ENCODE peak calls at places on chromosomes 3 and 15, in five cellular contexts. One of them, this sample, is unnamed.
A peak's percentile ranks its signal among the peaks of the same experiment; 100 is the strongest.

GRCh38 chr3:28586325-28586724 is 237.7 kb upstream of the AZI2 start:
- DNase-seq in esophagus squamous epithelium: no peak
- DNase-seq in heart left ventricle: no peak
- DNase-seq in body of pancreas: no peak
- DNase-seq in adrenal gland: no peak
- DNase-seq in this sample: no peak

GRCh38 chr3:105786241-105786640 is 82.6 kb downstream of the CBLB start:
- DNase-seq in esophagus squamous epithelium: no peak
- DNase-seq in heart left ventricle: no peak
- DNase-seq in body of pancreas: no peak
- DNase-seq in adrenal gland: no peak
- DNase-seq in this sample: no peak

GRCh38 chr3:32457971-32458471 is 44.6 kb downstream of the CMTM6 start:
- DNase-seq in esophagus squamous epithelium: no peak
- DNase-seq in heart left ventricle: no peak
- DNase-seq in body of pancreas: no peak
- DNase-seq in adrenal gland: no peak
- DNase-seq in this sample: no peak

GRCh38 chr3:50192689-50193141 is 1.3 kb downstream of the GNAT1 start:
- DNase-seq in esophagus squamous epithelium: no peak
- DNase-seq in heart left ventricle: peak; percentile 44
- DNase-seq in body of pancreas: peak; percentile 84
- DNase-seq in adrenal gland: peak; percentile 74
- DNase-seq in this sample: peak; percentile 82

GRCh38 chr15:50908209-50909043 is at the start of gene AP4E1:
- DNase-seq in esophagus squamous epithelium: peak; percentile 58
- DNase-seq in heart left ventricle: peak; percentile 93
- DNase-seq in body of pancreas: peak; percentile 92
- DNase-seq in adrenal gland: peak; percentile 88
- DNase-seq in this sample: peak; percentile 93

GRCh38 chr3:197154-197855 is 742 bp downstream of the CHL1 start:
- DNase-seq in esophagus squamous epithelium: no peak
- DNase-seq in heart left ventricle: no peak
- DNase-seq in body of pancreas: no peak
- DNase-seq in adrenal gland: no peak
- DNase-seq in this sample: no peak

GRCh38 chr3:196997311-196997710 is 28.7 kb upstream of the PIGZ start:
- DNase-seq in esophagus squamous epithelium: no peak
- DNase-seq in heart left ventricle: no peak
- DNase-seq in body of pancreas: no peak
- DNase-seq in adrenal gland: no peak
- DNase-seq in this sample: no peak

GRCh38 chr15:70410371-70410975 is 312.8 kb upstream of the TLE3 start:
- DNase-seq in esophagus squamous epithelium: no peak
- DNase-seq in heart left ventricle: no peak
- DNase-seq in body of pancreas: no peak
- DNase-seq in adrenal gland: no peak
- DNase-seq in this sample: no peak

GRCh38 chr3:183815565-183815943 is 9.8 kb downstream of the MAP6D1 start:
- DNase-seq in esophagus squamous epithelium: no peak
- DNase-seq in heart left ventricle: no peak
- DNase-seq in body of pancreas: no peak
- DNase-seq in adrenal gland: no peak
- DNase-seq in this sample: no peak

GRCh38 chr15:40439461-40440299 is 1.1 kb upstream of the BAHD1 start:
- DNase-seq in esophagus squamous epithelium: no peak
- DNase-seq in heart left ventricle: no peak
- DNase-seq in body of pancreas: peak; percentile 56
- DNase-seq in adrenal gland: peak; percentile 78
- DNase-seq in this sample: peak; percentile 47

GRCh38 chr3:108127301-108127988 is 36.6 kb upstream of the CD47 start:
- DNase-seq in esophagus squamous epithelium: no peak
- DNase-seq in heart left ventricle: no peak
- DNase-seq in body of pancreas: no peak
- DNase-seq in adrenal gland: no peak
- DNase-seq in this sample: no peak

GRCh38 chr3:168239287-168239686 is 143.6 kb upstream of the GOLIM4 start:
- DNase-seq in esophagus squamous epithelium: no peak
- DNase-seq in heart left ventricle: no peak
- DNase-seq in body of pancreas: no peak
- DNase-seq in adrenal gland: no peak
- DNase-seq in this sample: no peak

GRCh38 chr3:65448120-65448519 is 590.6 kb downstream of the MAGI1 start:
- DNase-seq in esophagus squamous epithelium: no peak
- DNase-seq in heart left ventricle: no peak
- DNase-seq in body of pancreas: no peak
- DNase-seq in adrenal gland: no peak
- DNase-seq in this sample: no peak

GRCh38 chr3:55658297-55659022 is 171.4 kb upstream of the WNT5A start:
- DNase-seq in esophagus squamous epithelium: no peak
- DNase-seq in heart left ventricle: no peak
- DNase-seq in body of pancreas: no peak
- DNase-seq in adrenal gland: no peak
- DNase-seq in this sample: no peak

GRCh38 chr3:105542604-105543003 is 175.9 kb downstream of the ALCAM start:
- DNase-seq in esophagus squamous epithelium: no peak
- DNase-seq in heart left ventricle: no peak
- DNase-seq in body of pancreas: no peak
- DNase-seq in adrenal gland: no peak
- DNase-seq in this sample: no peak

GRCh38 chr3:143974181-143974876 is 2.7 kb downstream of the DIPK2A start:
- DNase-seq in esophagus squamous epithelium: no peak
- DNase-seq in heart left ventricle: no peak
- DNase-seq in body of pancreas: no peak
- DNase-seq in adrenal gland: no peak
- DNase-seq in this sample: no peak

GRCh38 chr3:21158801-21159564 is 592.0 kb downstream of the ZNF385D start:
- DNase-seq in esophagus squamous epithelium: no peak
- DNase-seq in heart left ventricle: no peak
- DNase-seq in body of pancreas: no peak
- DNase-seq in adrenal gland: no peak
- DNase-seq in this sample: no peak

GRCh38 chr15:49619226-49619625 is 1.4 kb downstream of the FAM227B start:
- DNase-seq in esophagus squamous epithelium: no peak
- DNase-seq in heart left ventricle: no peak
- DNase-seq in body of pancreas: no peak
- DNase-seq in adrenal gland: no peak
- DNase-seq in this sample: no peak

GRCh38 chr3:12796171-12797123 is at the start of gene CAND2:
- DNase-seq in esophagus squamous epithelium: no peak
- DNase-seq in heart left ventricle: peak; percentile 78
- DNase-seq in body of pancreas: peak; percentile 50
- DNase-seq in adrenal gland: peak; percentile 60
- DNase-seq in this sample: peak; percentile 55

GRCh38 chr3:166527325-166527724 is 690.1 kb upstream of the BCHE start:
- DNase-seq in esophagus squamous epithelium: no peak
- DNase-seq in heart left ventricle: no peak
- DNase-seq in body of pancreas: no peak
- DNase-seq in adrenal gland: no peak
- DNase-seq in this sample: no peak

GRCh38 chr3:151864423-151865101 is 8.9 kb upstream of the SUCNR1 start:
- DNase-seq in esophagus squamous epithelium: no peak
- DNase-seq in heart left ventricle: no peak
- DNase-seq in body of pancreas: no peak
- DNase-seq in adrenal gland: no peak
- DNase-seq in this sample: no peak

GRCh38 chr3:167740961-167741587 is 5.6 kb downstream of the SERPINI1 start:
- DNase-seq in esophagus squamous epithelium: no peak
- DNase-seq in heart left ventricle: no peak
- DNase-seq in body of pancreas: peak; percentile 24
- DNase-seq in adrenal gland: peak; percentile 17
- DNase-seq in this sample: no peak

GRCh38 chr3:177574232-177574856 is 377.1 kb upstream of the TBL1XR1 start:
- DNase-seq in esophagus squamous epithelium: no peak
- DNase-seq in heart left ventricle: peak; percentile 30
- DNase-seq in body of pancreas: peak; percentile 54
- DNase-seq in adrenal gland: no peak
- DNase-seq in this sample: peak; percentile 61

GRCh38 chr3:179902061-179902460 is 134.7 kb downstream of the PEX5L start:
- DNase-seq in esophagus squamous epithelium: no peak
- DNase-seq in heart left ventricle: no peak
- DNase-seq in body of pancreas: no peak
- DNase-seq in adrenal gland: no peak
- DNase-seq in this sample: no peak

GRCh38 chr15:72751751-72752455 is 31.7 kb downstream of the ADPGK start:
- DNase-seq in esophagus squamous epithelium: no peak
- DNase-seq in heart left ventricle: no peak
- DNase-seq in body of pancreas: no peak
- DNase-seq in adrenal gland: peak; percentile 21
- DNase-seq in this sample: no peak

GRCh38 chr3:49471856-49472495 is 1.9 kb downstream of the DAG1 start:
- DNase-seq in esophagus squamous epithelium: no peak
- DNase-seq in heart left ventricle: no peak
- DNase-seq in body of pancreas: no peak
- DNase-seq in adrenal gland: no peak
- DNase-seq in this sample: no peak

GRCh38 chr3:66816110-66816761 is 181.9 kb upstream of the KBTBD8 start:
- DNase-seq in esophagus squamous epithelium: no peak
- DNase-seq in heart left ventricle: no peak
- DNase-seq in body of pancreas: no peak
- DNase-seq in adrenal gland: no peak
- DNase-seq in this sample: no peak

GRCh38 chr3:89578253-89578529 is 470.8 kb downstream of the EPHA3 start:
- DNase-seq in esophagus squamous epithelium: no peak
- DNase-seq in heart left ventricle: no peak
- DNase-seq in body of pancreas: no peak
- DNase-seq in adrenal gland: no peak
- DNase-seq in this sample: no peak

GRCh38 chr3:42367903-42368302 is 42.5 kb downstream of the LYZL4 start:
- DNase-seq in esophagus squamous epithelium: no peak
- DNase-seq in heart left ventricle: no peak
- DNase-seq in body of pancreas: no peak
- DNase-seq in adrenal gland: no peak
- DNase-seq in this sample: no peak

GRCh38 chr3:53805463-53806159 is 40.6 kb downstream of the CHDH start:
- DNase-seq in esophagus squamous epithelium: no peak
- DNase-seq in heart left ventricle: no peak
- DNase-seq in body of pancreas: no peak
- DNase-seq in adrenal gland: no peak
- DNase-seq in this sample: no peak
- TF ChIP-seq POLR2A in esophagus squamous epithelium: no peak
- TF ChIP-seq POLR2A in heart left ventricle: no peak
- TF ChIP-seq POLR2A in body of pancreas: no peak
- TF ChIP-seq POLR2A in adrenal gland: no peak
- TF ChIP-seq POLR2A in this sample: no peak

GRCh38 chr3:193842832-193843446 is 249.9 kb downstream of the OPA1 start:
- DNase-seq in esophagus squamous epithelium: no peak
- DNase-seq in heart left ventricle: no peak
- DNase-seq in body of pancreas: no peak
- DNase-seq in adrenal gland: no peak
- DNase-seq in this sample: no peak

GRCh38 chr3:193841581-193841980 is 248.6 kb downstream of the OPA1 start:
- DNase-seq in esophagus squamous epithelium: no peak
- DNase-seq in heart left ventricle: no peak
- DNase-seq in body of pancreas: no peak
- DNase-seq in adrenal gland: no peak
- DNase-seq in this sample: no peak

GRCh38 chr3:193843447-193844301 is 250.7 kb downstream of the OPA1 start:
- DNase-seq in esophagus squamous epithelium: no peak
- DNase-seq in heart left ventricle: no peak
- DNase-seq in body of pancreas: peak; percentile 72
- DNase-seq in adrenal gland: no peak
- DNase-seq in this sample: peak; percentile 71

GRCh38 chr3:193840111-193840641 is 247.2 kb downstream of the OPA1 start:
- DNase-seq in esophagus squamous epithelium: no peak
- DNase-seq in heart left ventricle: no peak
- DNase-seq in body of pancreas: no peak
- DNase-seq in adrenal gland: no peak
- DNase-seq in this sample: no peak

GRCh38 chr3:193842029-193842782 is 249.2 kb downstream of the OPA1 start:
- DNase-seq in esophagus squamous epithelium: peak; percentile 2
- DNase-seq in heart left ventricle: no peak
- DNase-seq in body of pancreas: no peak
- DNase-seq in adrenal gland: peak; percentile 41
- DNase-seq in this sample: peak; percentile 64
- H3K4me3 ChIP-seq in esophagus squamous epithelium: no peak overlapping the region
- H3K4me3 ChIP-seq in heart left ventricle: no peak overlapping the region
- H3K4me3 ChIP-seq in body of pancreas: no peak overlapping the region
- H3K4me3 ChIP-seq in adrenal gland: no peak overlapping the region
- H3K4me3 ChIP-seq in this sample: no peak overlapping the region

DNA sequence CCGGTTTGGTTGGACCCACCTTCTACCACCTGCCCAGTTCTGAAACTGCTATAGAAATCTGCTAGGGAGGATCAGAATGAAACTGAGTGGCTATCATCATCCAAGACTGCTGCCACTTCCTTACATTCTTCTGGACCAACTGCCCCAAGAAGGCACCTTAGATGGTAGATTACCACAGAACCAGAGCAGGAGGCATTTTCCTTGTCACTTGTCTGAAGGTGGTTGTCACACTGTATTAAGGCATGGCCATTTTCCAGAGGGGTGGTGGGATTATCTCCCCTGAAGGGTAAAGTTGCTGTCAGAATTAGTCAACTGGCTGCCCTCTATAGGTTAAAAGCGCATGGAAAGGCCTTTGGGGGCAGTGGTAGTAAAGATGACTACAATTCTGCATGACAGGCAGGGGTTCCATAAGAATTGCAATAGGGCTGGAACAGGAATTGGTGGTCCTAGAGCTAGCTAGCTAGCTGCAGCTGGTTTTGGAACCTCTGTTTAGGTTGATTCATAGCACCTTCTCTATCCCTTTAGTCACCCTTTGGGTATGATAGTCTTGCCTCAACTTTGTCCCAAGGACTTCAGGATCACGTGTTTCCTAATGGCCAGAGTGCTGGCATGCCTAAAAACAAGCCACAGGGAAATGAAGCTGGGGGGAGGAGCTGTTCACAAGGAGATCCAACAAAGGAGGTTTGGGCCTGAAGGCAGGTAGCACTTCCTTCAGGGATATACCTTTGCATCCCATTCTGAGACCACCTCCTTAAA is 4.8 kb upstream of the CSPG5 start:
- DNase-seq in esophagus squamous epithelium: no peak
- DNase-seq in heart left ventricle: no peak
- DNase-seq in body of pancreas: no peak
- DNase-seq in adrenal gland: peak; percentile 21
- DNase-seq in this sample: no peak
- H3K27ac ChIP-seq in esophagus squamous epithelium: no peak overlapping the region
- H3K27ac ChIP-seq in heart left ventricle: no peak overlapping the region
- H3K27ac ChIP-seq in body of pancreas: no peak overlapping the region
- H3K27ac ChIP-seq in adrenal gland: no peak overlapping the region
- H3K27ac ChIP-seq in this sample: no peak overlapping the region

GRCh38 chr15:29677450-29677849 is 144.8 kb downstream of the TJP1 start:
- DNase-seq in esophagus squamous epithelium: no peak
- DNase-seq in heart left ventricle: no peak
- DNase-seq in body of pancreas: no peak
- DNase-seq in adrenal gland: no peak
- DNase-seq in this sample: no peak

GRCh38 chr15:29675791-29676301 is 146.4 kb downstream of the TJP1 start:
- DNase-seq in esophagus squamous epithelium: no peak
- DNase-seq in heart left ventricle: no peak
- DNase-seq in body of pancreas: no peak
- DNase-seq in adrenal gland: no peak
- DNase-seq in this sample: no peak

GRCh38 chr15:29678504-29679034 is 143.7 kb downstream of the TJP1 start:
- DNase-seq in esophagus squamous epithelium: no peak
- DNase-seq in heart left ventricle: no peak
- DNase-seq in body of pancreas: no peak
- DNase-seq in adrenal gland: no peak
- DNase-seq in this sample: no peak

GRCh38 chr15:29676961-29677402 is 145.3 kb downstream of the TJP1 start:
- DNase-seq in esophagus squamous epithelium: no peak
- DNase-seq in heart left ventricle: no peak
- DNase-seq in body of pancreas: no peak
- DNase-seq in adrenal gland: no peak
- DNase-seq in this sample: no peak

GRCh38 chr15:29677871-29678431 is 144.3 kb downstream of the TJP1 start:
- DNase-seq in esophagus squamous epithelium: no peak
- DNase-seq in heart left ventricle: no peak
- DNase-seq in body of pancreas: peak; percentile 51
- DNase-seq in adrenal gland: no peak
- DNase-seq in this sample: peak; percentile 52
- TF ChIP-seq POLR2A in esophagus squamous epithelium: no peak
- TF ChIP-seq POLR2A in heart left ventricle: no peak
- TF ChIP-seq POLR2A in body of pancreas: peak; percentile 38
- TF ChIP-seq POLR2A in adrenal gland: no peak
- TF ChIP-seq POLR2A in this sample: no peak